ENCODE peak calls at places on chromosomes 2 and 18, in five cellular contexts. Q is neuronal stem cell; I is adipocyte; H is CD8-positive, alpha-beta T cell; O is MG63. G is an unnamed sample.

GRCh38 chr2:74045454-74045853 is 60.7 kb downstream of the TET3 start:
- DNase-seq in H (no peak), O (peak; percentile 82), Q (no peak), I (peak; percentile 31), G (no peak)

GRCh38 chr2:127645395-127646291 is at the start of gene GPR17:
- DNase-seq in I (no peak), Q (no peak), H (no peak), O (no peak), G (no peak)

GRCh38 chr2:128639693-128640092 is 321.0 kb upstream of the HS6ST1 start:
- DNase-seq in Q (no peak), I (no peak), O (no peak), H (peak; percentile 7), G (peak; percentile 13)

GRCh38 chr2:219199470-219200211 is 6.9 kb upstream of the ZFAND2B start:
- DNase-seq in Q (no peak), I (no peak), H (no peak), O (no peak), G (no peak)

GRCh38 chr2:160927335-160927734 is 232.9 kb upstream of the TANK start:
- DNase-seq in O (no peak), H (no peak), Q (no peak), I (no peak), G (no peak)

GRCh38 chr2:208179028-208179609 is 10.7 kb downstream of the C2orf80 start:
- DNase-seq in Q (no peak), H (no peak), O (no peak), I (no peak), G (no peak)

GRCh38 chr2:230722207-230722606 is 9.6 kb downstream of the CAB39 start:
- DNase-seq in H (no peak), I (no peak), Q (no peak), O (no peak), G (no peak)

GRCh38 chr2:149538138-149538833 is 49.3 kb downstream of the MMADHC start:
- DNase-seq in I (no peak), O (no peak), H (no peak), Q (no peak), G (no peak)

GRCh38 chr2:63632382-63632781 is 43.6 kb downstream of the MDH1 start:
- DNase-seq in Q (no peak), O (no peak), I (no peak), H (no peak), G (no peak)

GRCh38 chr2:190837991-190838390 is 42.6 kb upstream of the GLS start:
- DNase-seq in H (no peak), I (peak; percentile 55), O (no peak), Q (no peak), G (no peak)

GRCh38 chr2:67374481-67374880 is 22.7 kb upstream of the ETAA1 start:
- DNase-seq in O (no peak), I (no peak), Q (no peak), H (no peak), G (no peak)
- H3K4me3 ChIP-seq in O (peak overlapping the region; percentile 16), I (peak overlapping the region; percentile 3), Q (no peak overlapping the region), H (no peak overlapping the region), G (no peak overlapping the region)

GRCh38 chr2:8511868-8512612 is 169.8 kb upstream of the ID2 start:
- DNase-seq in Q (no peak), I (peak; percentile 32), H (no peak), O (peak; percentile 24), G (no peak)
- H3K9me3 ChIP-seq in Q (peaks cover 23% of the 10 kb centered on the region), I (peaks cover 15% of the 10 kb centered on the region), H (no peaks in the 10 kb centered on the region), O (no peaks in the 10 kb centered on the region), G (peaks cover 18% of the 10 kb centered on the region)

GRCh38 chr2:65424391-65424790 is 8.0 kb downstream of the SPRED2 start:
- DNase-seq in I (no peak), H (no peak), Q (no peak), O (no peak), G (no peak)

GRCh38 chr2:65417509-65418085 is 14.8 kb downstream of the SPRED2 start:
- DNase-seq in O (no peak), Q (no peak), H (no peak), I (no peak), G (no peak)

GRCh38 chr2:65420712-65421431 is 11.5 kb downstream of the SPRED2 start:
- DNase-seq in Q (no peak), O (peak; percentile 56), H (no peak), I (peak; percentile 65), G (peak; percentile 68)

GRCh38 chr2:65425276-65425675 is 7.1 kb downstream of the SPRED2 start:
- DNase-seq in Q (no peak), I (no peak), H (no peak), O (no peak), G (no peak)

DNA sequence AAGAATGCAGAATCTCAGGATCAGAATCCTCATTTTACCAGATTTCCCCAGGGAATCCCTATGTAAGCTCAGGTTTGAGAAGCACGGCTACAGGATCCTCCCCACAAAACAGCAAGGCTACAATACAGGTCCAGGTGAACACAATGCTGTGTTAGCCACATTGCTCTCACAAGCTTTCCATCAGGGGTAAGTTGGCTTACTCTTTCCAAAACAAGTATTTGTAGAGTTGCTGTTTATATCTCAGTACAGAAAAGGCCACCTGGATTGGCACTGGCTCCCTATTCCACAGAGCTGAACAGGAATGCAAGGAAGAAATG is 11.0 kb downstream of the SPRED2 start:
- DNase-seq in O (no peak), I (no peak), H (no peak), Q (no peak), G (no peak)
- H3K4me3 ChIP-seq in O (no peak overlapping the region), I (no peak overlapping the region), H (no peak overlapping the region), Q (no peak overlapping the region), G (no peak overlapping the region)

DNA sequence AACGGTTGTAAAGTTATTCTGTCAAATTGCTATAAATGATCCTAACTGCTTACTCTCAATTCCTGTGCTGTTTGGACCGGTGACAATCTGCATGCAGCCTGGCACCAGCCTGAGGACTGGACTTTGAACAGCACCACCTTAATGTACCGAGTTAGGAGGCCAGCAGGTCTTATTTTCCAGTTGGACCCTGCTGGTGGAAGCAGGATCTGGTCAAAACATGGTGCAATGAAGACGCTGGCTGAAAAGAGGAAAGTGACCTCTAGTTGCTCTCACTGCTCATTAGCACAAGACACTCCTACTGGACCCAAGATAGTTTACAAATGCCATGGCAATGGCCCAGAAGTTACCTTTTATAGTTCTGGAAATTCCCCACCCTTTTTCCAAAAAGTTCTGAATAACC is 36.0 kb downstream of the RBKS start:
- DNase-seq in H (no peak), Q (no peak), O (no peak), I (no peak), G (no peak)
- H3K9me3 ChIP-seq in H (no peaks in the 10 kb centered on the region), Q (peaks cover 15% of the 10 kb centered on the region), O (peaks cover 11% of the 10 kb centered on the region), I (peaks cover 5% of the 10 kb centered on the region), G (peaks cover 5% of the 10 kb centered on the region)

GRCh38 chr2:203935568-203935967 is 995 bp upstream of the ICOS start:
- DNase-seq in H (no peak), O (no peak), Q (no peak), I (no peak), G (no peak)

GRCh38 chr2:203934711-203935438 is 1.7 kb upstream of the ICOS start:
- DNase-seq in H (no peak), O (no peak), Q (no peak), I (no peak), G (no peak)

GRCh38 chr2:203934006-203934632 is 2.4 kb upstream of the ICOS start:
- DNase-seq in Q (no peak), O (no peak), I (peak; percentile 48), H (peak; percentile 46), G (peak; percentile 48)

GRCh38 chr2:203936535-203936934 is at the start of gene ICOS:
- DNase-seq in I (no peak), Q (no peak), H (no peak), O (no peak), G (peak; percentile 75)

DNA sequence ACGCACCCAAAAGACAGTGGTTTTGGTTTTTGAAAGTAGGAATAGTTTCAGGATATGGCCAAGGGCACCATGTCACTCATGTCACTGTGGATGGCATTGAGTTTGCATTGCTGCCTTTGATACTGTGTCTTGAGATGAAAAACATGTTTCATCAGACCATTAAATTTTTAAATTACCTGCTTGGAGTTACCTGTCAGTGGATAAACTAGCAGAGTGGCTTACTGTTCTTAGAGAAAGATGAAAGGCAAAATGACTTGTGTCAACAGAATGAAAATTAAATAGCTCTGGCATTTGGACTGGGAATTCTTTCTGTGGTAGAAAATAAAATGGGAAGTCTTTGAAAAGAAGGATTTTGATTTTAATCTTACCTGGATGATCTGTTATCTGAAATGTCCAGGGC is 386 bp downstream of the ICOS start:
- DNase-seq in O (no peak), I (no peak), Q (no peak), H (no peak), G (no peak)
- H3K4me3 ChIP-seq in O (no peak overlapping the region), I (no peak overlapping the region), Q (no peak overlapping the region), H (peak overlapping the region; percentile 64), G (peak overlapping the region; percentile 71)

GRCh38 chr2:16322308-16323130 is 343.1 kb downstream of the CYRIA start:
- DNase-seq in I (no peak), H (no peak), Q (no peak), O (no peak), G (no peak)
- H3K9me3 ChIP-seq in I (no peaks in the 10 kb centered on the region), H (no peaks in the 10 kb centered on the region), Q (no peaks in the 10 kb centered on the region), O (no peaks in the 10 kb centered on the region), G (no peaks in the 10 kb centered on the region)

DNA sequence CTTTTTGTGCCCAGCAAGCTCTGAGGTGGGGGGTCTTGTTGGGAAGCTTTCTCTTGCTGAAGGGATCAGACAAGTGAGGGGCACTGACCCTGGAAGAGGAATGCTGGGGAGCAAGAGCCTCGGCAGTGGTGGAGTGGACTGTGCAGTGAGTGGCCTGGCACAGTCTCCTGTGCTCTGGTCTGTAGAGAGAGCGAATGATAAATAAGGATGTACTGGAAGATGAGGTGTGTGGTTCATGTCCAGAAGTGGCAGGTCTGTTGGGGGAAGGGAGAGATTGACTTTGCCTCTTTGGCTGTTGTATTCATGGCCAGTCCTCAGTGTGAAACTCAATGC is 5.3 kb upstream of the SLC20A1 start:
- DNase-seq in I (no peak), H (no peak), Q (no peak), O (no peak), G (no peak)
- H3K4me3 ChIP-seq in I (no peak overlapping the region), H (no peak overlapping the region), Q (no peak overlapping the region), O (no peak overlapping the region), G (no peak overlapping the region)

DNA sequence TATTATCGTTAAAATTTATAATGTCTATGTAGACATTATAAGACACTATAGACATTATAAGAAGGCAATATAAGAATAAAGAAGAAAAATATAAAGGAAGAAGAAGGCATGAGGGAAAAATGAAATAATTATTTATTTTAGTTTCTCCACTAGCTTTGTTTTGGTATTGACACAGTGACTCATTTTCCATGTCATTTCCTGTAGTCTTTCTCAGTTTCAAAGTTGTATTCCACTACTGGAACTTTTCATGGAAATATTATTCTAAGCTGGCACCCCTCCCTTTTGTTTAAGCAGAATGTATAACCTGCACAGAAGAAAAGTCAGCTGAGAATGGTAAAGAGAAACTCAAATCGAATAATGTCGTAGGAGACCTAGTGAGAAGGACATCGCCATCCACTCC is 234.2 kb upstream of the NETO1 start:
- DNase-seq in I (peak; percentile 25), Q (no peak), O (no peak), H (no peak), G (no peak)
- H3K9me3 ChIP-seq in I (peaks cover 7% of the 10 kb centered on the region), Q (no peaks in the 10 kb centered on the region), O (peaks cover 5% of the 10 kb centered on the region), H (no peaks in the 10 kb centered on the region), G (no peaks in the 10 kb centered on the region)

DNA sequence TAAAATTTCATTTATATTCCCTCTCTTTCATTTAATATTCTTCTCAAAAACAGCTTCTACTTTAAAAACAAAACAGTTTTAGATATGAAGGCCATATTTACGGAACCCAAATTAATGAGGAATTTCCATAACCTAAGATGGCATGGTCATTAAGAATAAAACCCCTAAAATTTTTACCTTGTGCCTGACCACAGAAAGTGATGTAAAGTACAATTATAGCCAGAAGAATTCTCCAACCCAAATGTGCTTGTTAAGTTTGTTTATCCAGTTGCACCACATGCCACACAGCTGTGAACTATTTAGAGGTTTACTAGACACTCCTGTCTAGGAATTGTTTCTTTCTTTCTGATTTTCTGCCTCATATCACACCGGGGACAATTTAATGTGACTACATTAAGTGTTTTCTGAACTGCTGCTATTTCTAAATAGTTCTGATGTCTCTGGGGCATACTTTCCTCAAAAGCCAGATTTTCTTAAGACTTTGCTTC is 60.6 kb upstream of the ITGA4 start:
- DNase-seq in O (no peak), Q (no peak), H (no peak), I (peak; percentile 54), G (no peak)
- H3K4me3 ChIP-seq in O (no peak overlapping the region), Q (no peak overlapping the region), H (no peak overlapping the region), I (no peak overlapping the region), G (no peak overlapping the region)

G was measured in DND-41.